ENCODE peak calls at places on chromosomes 5 and 9, in five cellular contexts. X is T-helper 9 cell, R is nucleus accumbens, L is T-helper 1 cell, P is NCI-H82. S is an unnamed sample.

GRCh38 chr5:14781106-14781505 is 90.5 kb downstream of the ANKH start:
- DNase-seq in X (no peak), R (no peak), L (no peak), P (no peak), S (no peak)

GRCh38 chr5:99054972-99055371 is 126.2 kb upstream of the CHD1 start:
- DNase-seq in X (no peak), R (no peak), L (no peak), P (no peak), S (no peak)

GRCh38 chr5:148615644-148616283 is 38.6 kb downstream of the HTR4 start:
- DNase-seq in X (no peak), R (no peak), L (no peak), P (peak), S (no peak)

GRCh38 chr9:114525505-114525904 is 20.2 kb upstream of the WHRN start:
- DNase-seq in X (no peak), R (no peak), L (no peak), P (no peak), S (no peak)

GRCh38 chr5:151153766-151154272 is 3.8 kb downstream of the ANXA6 start:
- DNase-seq in X (no peak), R (no peak), L (no peak), P (no peak), S (no peak)

GRCh38 chr5:139657363-139658321 is 9.5 kb downstream of the CXXC5 start:
- DNase-seq in X (no peak), R (no peak), L (no peak), P (no peak), S (no peak)

GRCh38 chr9:2809692-2810423 is 34.0 kb downstream of the PUM3 start:
- DNase-seq in X (no peak), R (no peak), L (no peak), P (no peak), S (no peak)

GRCh38 chr9:135288941-135289534 is 190.5 kb upstream of the PPP1R26 start:
- DNase-seq in X (no peak), R (no peak), L (no peak), P (peak), S (no peak)

GRCh38 chr9:129885018-129885669 is 49.9 kb downstream of the USP20 start:
- DNase-seq in X (no peak), R (no peak), L (no peak), P (peak), S (no peak)

GRCh38 chr9:121059998-121060636 is 10.0 kb upstream of the C5 start:
- DNase-seq in X (no peak), R (no peak), L (no peak), P (peak), S (no peak)

GRCh38 chr5:154418344-154418820 is 27.4 kb upstream of the SAP30L start:
- DNase-seq in X (no peak), R (no peak), L (no peak), P (no peak), S (no peak)

GRCh38 chr5:35622974-35623373 is 5.3 kb downstream of the SPEF2 start:
- DNase-seq in X (no peak), R (no peak), L (no peak), P (no peak), S (no peak)

GRCh38 chr9:126965077-126965476 is 50.5 kb downstream of the RALGPS1 start:
- DNase-seq in X (no peak), R (no peak), L (no peak), P (no peak), S (no peak)

GRCh38 chr5:34563951-34564705 is 92.0 kb upstream of the RAI14 start:
- DNase-seq in X (no peak), R (no peak), L (no peak), P (peak), S (no peak)

GRCh38 chr5:92544042-92544441 is 1037.0 kb downstream of the NR2F1-AS1 start:
- DNase-seq in X (no peak), R (no peak), L (no peak), P (no peak), S (no peak)

GRCh38 chr5:72121052-72121451 is 13.8 kb downstream of the MAP1B start:
- DNase-seq in X (no peak), R (no peak), L (no peak), P (no peak), S (no peak)

GRCh38 chr5:172567294-172567693 is 73.8 kb upstream of the NEURL1B start:
- DNase-seq in X (no peak), R (no peak), L (no peak), P (no peak), S (no peak)

GRCh38 chr9:120324996-120325642 is 254.8 kb downstream of the CDK5RAP2 start:
- DNase-seq in X (no peak), R (no peak), L (no peak), P (peak), S (no peak)

GRCh38 chr5:136066705-136067271 is 38.0 kb downstream of the TGFBI start:
- DNase-seq in X (no peak), R (no peak), L (no peak), P (peak), S (no peak)

GRCh38 chr9:131469951-131470350 is 32.8 kb upstream of the POMT1 start:
- DNase-seq in X (no peak), R (no peak), L (no peak), P (no peak), S (no peak)

GRCh38 chr9:94921072-94921471 is 194.6 kb downstream of the AOPEP start:
- DNase-seq in X (no peak), R (no peak), L (no peak), P (no peak), S (no peak)

GRCh38 chr9:89473762-89474469 is 24.0 kb downstream of the SEMA4D start:
- DNase-seq in X (no peak), R (no peak), L (no peak), P (no peak), S (no peak)

GRCh38 chr5:175731172-175731571 is 73.3 kb downstream of the HRH2 start:
- DNase-seq in X (no peak), R (no peak), L (no peak), P (no peak), S (no peak)

GRCh38 chr9:113289091-113289490 is 13.6 kb downstream of the PRPF4 start:
- DNase-seq in X (no peak), R (no peak), L (no peak), P (no peak), S (no peak)

GRCh38 chr5:67149933-67150523 is 46.6 kb downstream of the CD180 start:
- DNase-seq in X (no peak), R (no peak), L (no peak), P (peak), S (no peak)

GRCh38 chr9:87891754-87892153 is 9.1 kb downstream of the SPATA31E1 start:
- DNase-seq in X (no peak), R (no peak), L (no peak), P (no peak), S (no peak)

S was measured in caudate nucleus.